ENCODE peak calls at places on chromosome 5, in ten cellular contexts. T, I, K, O, A, P, Y, X, W and E are unnamed samples. For H3K4me1, the result is how much of the 10 kb centered on the place peaks cover.

GRCh38 chr5:53503819-53504218 is 23.4 kb downstream of the FST start:
- DNase-seq in A (no peak), W (no peak), O (no peak), T (no peak), P (no peak), I (no peak), K (no peak), Y (no peak), X (no peak), E (no peak)

GRCh38 chr5:134139377-134139851 is 24.9 kb downstream of the TCF7 start:
- DNase-seq in K (peak), P (no peak), A (no peak), I (no peak), T (peak), X (peak), Y (no peak), W (no peak), O (no peak), E (no peak)

GRCh38 chr5:98770911-98771322 is 2.5 kb upstream of the RGMB start:
- DNase-seq in T (no peak), I (peak), P (no peak), Y (no peak), O (no peak), W (no peak), X (no peak), K (no peak), A (no peak), E (peak)

GRCh38 chr5:32443145-32443540 is 1.4 kb downstream of the ZFR start:
- DNase-seq in A (no peak), O (no peak), K (no peak), W (no peak), P (no peak), Y (no peak), T (no peak), X (no peak), I (no peak), E (no peak)

GRCh38 chr5:10227396-10227795 is 22.3 kb downstream of the ATPSCKMT start:
- DNase-seq in X (no peak), I (no peak), T (no peak), K (no peak), O (no peak), P (no peak), A (no peak), W (no peak), Y (no peak), E (no peak)

GRCh38 chr5:165184183-165184582 is 1678.8 kb downstream of the MAT2B start:
- DNase-seq in W (no peak), Y (no peak), A (no peak), T (no peak), K (no peak), O (no peak), I (no peak), X (no peak), P (no peak), E (no peak)

GRCh38 chr5:95718203-95718602 is 12.9 kb upstream of the RHOBTB3 start:
- DNase-seq in A (no peak), X (no peak), T (no peak), Y (no peak), I (no peak), O (no peak), P (no peak), K (no peak), W (no peak), E (no peak)

GRCh38 chr5:77893225-77893860 is 117.2 kb upstream of the TBCA start:
- DNase-seq in I (peak), O (no peak), K (no peak), T (no peak), X (no peak), W (no peak), P (no peak), Y (no peak), A (no peak), E (no peak)

GRCh38 chr5:141186897-141187512 is at the start of gene PCDHB9:
- DNase-seq in Y (no peak), K (no peak), T (no peak), X (no peak), I (peak), P (no peak), O (peak), W (no peak), A (no peak), E (no peak)

GRCh38 chr5:21398511-21398910 is 1410.5 kb upstream of the CDH18 start:
- DNase-seq in T (no peak), A (no peak), O (no peak), P (no peak), W (no peak), K (no peak), I (no peak), X (no peak), Y (no peak), E (no peak)

GRCh38 chr5:15844253-15844652 is 335.3 kb downstream of the MARCHF11 start:
- DNase-seq in O (no peak), Y (no peak), A (no peak), X (no peak), I (no peak), P (peak), K (no peak), W (no peak), T (no peak), E (no peak)

GRCh38 chr5:152593388-152593787 is 188.3 kb upstream of the NMUR2 start:
- DNase-seq in W (no peak), I (no peak), X (no peak), Y (no peak), T (no peak), A (no peak), K (no peak), O (no peak), P (no peak), E (no peak)

GRCh38 chr5:119453045-119453383 is 717 bp downstream of the HSD17B4 start:
- DNase-seq in P (no peak), T (no peak), K (no peak), X (peak), O (peak), W (no peak), I (no peak), Y (no peak), A (peak), E (no peak)

GRCh38 chr5:23457780-23458179 is 49.6 kb upstream of the PRDM9 start:
- DNase-seq in K (no peak), Y (no peak), O (no peak), T (no peak), A (no peak), W (no peak), P (no peak), I (no peak), X (no peak), E (no peak)

GRCh38 chr5:131640043-131640856 is 5.2 kb upstream of the RAPGEF6 start:
- DNase-seq in P (no peak), Y (no peak), W (no peak), X (no peak), K (no peak), A (no peak), T (peak), O (no peak), I (no peak), E (no peak)

GRCh38 chr5:15103130-15103529 is 231.6 kb upstream of the ANKH start:
- DNase-seq in I (no peak), W (no peak), Y (no peak), O (no peak), A (no peak), T (no peak), X (no peak), P (no peak), K (no peak), E (no peak)

GRCh38 chr5:122779451-122779850 is 4.6 kb downstream of the SNX2 start:
- DNase-seq in W (no peak), X (no peak), K (no peak), O (no peak), I (no peak), Y (no peak), A (no peak), T (no peak), P (no peak), E (no peak)

GRCh38 chr5:126521130-126521529 is 73.9 kb downstream of the ALDH7A1 start:
- DNase-seq in I (no peak), Y (no peak), P (no peak), O (no peak), X (no peak), W (no peak), T (no peak), A (no peak), K (no peak), E (no peak)

GRCh38 chr5:163535290-163535689 is 29.9 kb downstream of the MAT2B start:
- DNase-seq in T (no peak), Y (no peak), X (no peak), W (no peak), K (no peak), P (peak), O (peak), A (no peak), I (no peak), E (no peak)

GRCh38 chr5:93452255-93452654 is 128.8 kb downstream of the NR2F1-AS1 start:
- DNase-seq in I (no peak), O (no peak), Y (no peak), X (no peak), T (no peak), A (no peak), P (no peak), W (no peak), K (no peak), E (no peak)

GRCh38 chr5:124952079-124952478 is 205.6 kb upstream of the ZNF608 start:
- DNase-seq in X (no peak), T (no peak), P (no peak), K (no peak), O (peak), Y (no peak), I (no peak), W (no peak), A (no peak), E (no peak)

GRCh38 chr5:121915765-121916164 is 46.0 kb upstream of the SRFBP1 start:
- DNase-seq in A (no peak), O (no peak), K (no peak), Y (no peak), W (no peak), P (no peak), T (no peak), I (no peak), X (no peak), E (no peak)

GRCh38 chr5:148469446-148470062 is 85.8 kb downstream of the FBXO38 start:
- DNase-seq in A (no peak), I (no peak), W (no peak), O (no peak), T (no peak), P (peak), X (no peak), Y (no peak), K (no peak), E (no peak)

GRCh38 chr5:172502969-172503368 is 48.6 kb upstream of the SH3PXD2B start:
- DNase-seq in T (no peak), W (peak), I (no peak), K (peak), A (no peak), Y (no peak), P (no peak), O (peak), X (no peak), E (no peak)

GRCh38 chr5:113447651-113448050 is 12.9 kb upstream of the TSSK1B start:
- DNase-seq in A (no peak), W (no peak), T (no peak), K (no peak), I (no peak), Y (no peak), O (no peak), P (no peak), X (no peak), E (peak)

GRCh38 chr5:14102666-14103065 is 40.5 kb upstream of the TRIO start:
- DNase-seq in K (no peak), Y (no peak), W (no peak), T (no peak), A (no peak), X (no peak), O (no peak), I (no peak), P (no peak), E (no peak)

GRCh38 chr5:39648539-39649200 is 223.9 kb upstream of the DAB2 start:
- DNase-seq in K (no peak), Y (no peak), I (peak), T (no peak), O (peak), X (no peak), A (no peak), P (no peak), W (no peak), E (no peak)

GRCh38 chr5:71533614-71534013 is 53.5 kb upstream of the MCCC2 start:
- DNase-seq in K (no peak), A (no peak), P (no peak), O (peak), X (no peak), I (no peak), T (no peak), Y (no peak), W (no peak), E (no peak)

GRCh38 chr5:153636713-153637112 is 146.2 kb downstream of the GRIA1 start:
- DNase-seq in P (no peak), A (no peak), X (no peak), K (no peak), O (no peak), Y (no peak), T (no peak), W (no peak), I (no peak), E (no peak)

GRCh38 chr5:174204914-174205313 is 159.4 kb downstream of the NSG2 start:
- DNase-seq in O (no peak), Y (no peak), I (no peak), A (no peak), T (no peak), P (no peak), X (no peak), W (no peak), K (no peak), E (peak)

DNA sequence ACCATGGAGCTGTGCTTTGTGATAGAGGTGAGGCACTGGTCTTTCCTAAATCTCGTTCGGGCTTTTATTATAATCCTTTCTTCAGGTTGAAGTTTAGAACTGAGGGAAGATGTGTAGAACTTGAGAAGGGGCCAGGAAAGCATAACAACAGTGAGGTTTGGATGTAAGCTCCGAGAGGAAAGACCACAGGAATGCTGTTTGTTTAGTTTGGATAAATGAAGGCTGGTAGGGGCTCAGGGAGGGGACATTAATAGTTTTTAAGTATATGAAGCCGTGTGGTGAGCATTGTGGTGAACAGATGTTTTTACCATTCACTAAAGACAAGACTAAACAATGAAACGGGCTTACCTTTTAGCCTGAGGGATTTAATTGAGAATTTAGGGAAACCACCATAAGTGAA is 130.7 kb downstream of the ARHGAP26 start:
- DNase-seq in W (no peak), A (no peak), T (no peak), O (no peak), X (no peak), Y (no peak), I (peak), K (no peak), P (no peak), E (no peak)
- H3K4me1 ChIP-seq in W (under half), A (under half), T (under half), O (under half), X (under half), Y (under half), I (under half), K (under half), P (under half), E (under half)

GRCh38 chr5:96972599-96973334 is 36.9 kb downstream of the LNPEP start:
- DNase-seq in Y (no peak), P (no peak), X (no peak), W (no peak), A (no peak), I (no peak), K (no peak), T (no peak), O (no peak), E (no peak)
- H3K4me1 ChIP-seq in Y (half or more), P (half or more), X (under half), W (under half), A (under half), I (under half), K (under half), T (half or more), O (under half), E (under half)

DNA sequence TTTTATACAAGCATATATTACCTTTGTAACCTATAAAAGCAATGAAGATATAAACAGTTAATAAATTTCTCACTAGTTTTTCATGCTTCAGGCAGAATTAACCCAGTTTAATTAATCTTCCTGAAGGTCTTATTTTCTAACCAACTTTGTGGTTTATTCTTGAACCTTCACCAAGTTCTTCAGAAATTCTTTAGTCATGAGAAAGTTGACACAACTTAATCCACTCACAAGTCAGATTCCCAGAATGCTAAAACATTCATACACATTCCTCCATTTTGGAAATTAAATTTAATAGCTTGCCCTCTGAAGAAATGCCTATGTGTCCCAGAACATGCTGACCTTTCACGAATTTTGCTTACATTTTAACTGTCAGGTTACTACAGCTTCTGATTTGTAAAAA is 105.4 kb upstream of the PAM start:
- DNase-seq in K (no peak), W (no peak), Y (no peak), O (no peak), A (no peak), P (no peak), X (no peak), T (no peak), I (no peak), E (no peak)
- H3K4me1 ChIP-seq in K (under half), W (under half), Y (under half), O (under half), A (under half), P (under half), X (under half), T (under half), I (under half), E (under half)

DNA sequence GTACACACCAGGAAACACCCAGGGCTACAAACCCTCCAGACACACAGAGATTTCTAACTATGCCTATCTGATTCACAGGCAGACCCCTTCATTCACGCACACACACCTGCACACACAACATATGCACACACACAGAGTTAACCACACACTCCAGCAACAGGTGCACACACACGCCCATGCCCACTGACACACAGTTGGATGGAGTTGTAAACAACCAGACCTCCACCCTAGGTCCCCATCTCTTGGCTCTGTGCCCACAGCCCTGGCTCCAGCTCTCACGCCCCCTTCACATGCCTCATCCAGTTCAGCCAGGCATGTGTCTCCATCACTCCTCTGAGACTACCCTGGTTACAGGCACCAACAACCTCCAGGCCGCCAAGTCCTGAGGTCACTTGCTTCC is 61.1 kb downstream of the PSD2 start:
- DNase-seq in O (no peak), X (no peak), P (no peak), T (no peak), W (no peak), Y (no peak), K (no peak), A (no peak), I (no peak), E (no peak)
- H3K4me1 ChIP-seq in O (under half), X (under half), P (under half), T (under half), W (under half), Y (under half), K (under half), A (under half), I (under half), E (under half)

GRCh38 chr5:138748630-138749081 is 4.6 kb upstream of the CTNNA1 start:
- DNase-seq in Y (no peak), I (no peak), O (no peak), K (no peak), T (no peak), W (no peak), X (no peak), A (no peak), P (no peak), E (no peak)
- H3K4me1 ChIP-seq in Y (under half), I (under half), O (under half), K (under half), T (under half), W (under half), X (under half), A (under half), P (under half), E (under half)

DNA sequence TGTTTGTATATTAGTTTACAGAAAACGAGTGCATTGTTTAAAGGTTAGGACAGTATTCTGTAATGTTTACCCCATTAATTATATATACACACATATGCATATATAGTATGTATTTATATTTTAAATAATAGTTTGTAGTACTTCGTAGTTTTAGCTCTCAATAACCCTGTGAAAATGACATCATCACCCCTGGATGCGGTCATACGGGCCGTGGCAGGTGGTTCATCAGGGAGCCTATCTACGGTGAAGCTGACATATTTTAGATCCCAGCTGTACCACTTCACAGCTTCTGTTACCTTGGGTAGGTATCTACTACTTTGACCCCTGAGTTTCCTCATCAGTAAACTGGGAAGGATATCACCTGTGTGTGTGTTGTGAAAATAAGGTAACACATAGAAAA is 87.1 kb downstream of the NR3C1 start:
- DNase-seq in Y (no peak), P (no peak), K (no peak), A (no peak), I (no peak), O (no peak), W (no peak), T (no peak), X (no peak), E (no peak)
- H3K4me1 ChIP-seq in Y (half or more), P (half or more), K (under half), A (under half), I (under half), O (under half), W (under half), T (under half), X (half or more), E (under half)

GRCh38 chr5:143446535-143447226 is 43.2 kb upstream of the NR3C1 start:
- DNase-seq in X (no peak), O (no peak), K (no peak), I (no peak), A (no peak), Y (no peak), T (no peak), P (no peak), W (no peak), E (no peak)

GRCh38 chr5:143447983-143448382 is 44.5 kb upstream of the NR3C1 start:
- DNase-seq in W (no peak), I (no peak), Y (no peak), K (no peak), T (no peak), A (no peak), O (no peak), X (no peak), P (no peak), E (no peak)

GRCh38 chr5:143448518-143448917 is 45.0 kb upstream of the NR3C1 start:
- DNase-seq in O (no peak), Y (no peak), P (no peak), I (no peak), K (no peak), A (no peak), T (no peak), W (no peak), X (no peak), E (no peak)

GRCh38 chr5:143443330-143443729 is 39.8 kb upstream of the NR3C1 start:
- DNase-seq in K (no peak), I (no peak), Y (no peak), T (no peak), O (no peak), A (no peak), W (no peak), X (no peak), P (no peak), E (no peak)

DNA sequence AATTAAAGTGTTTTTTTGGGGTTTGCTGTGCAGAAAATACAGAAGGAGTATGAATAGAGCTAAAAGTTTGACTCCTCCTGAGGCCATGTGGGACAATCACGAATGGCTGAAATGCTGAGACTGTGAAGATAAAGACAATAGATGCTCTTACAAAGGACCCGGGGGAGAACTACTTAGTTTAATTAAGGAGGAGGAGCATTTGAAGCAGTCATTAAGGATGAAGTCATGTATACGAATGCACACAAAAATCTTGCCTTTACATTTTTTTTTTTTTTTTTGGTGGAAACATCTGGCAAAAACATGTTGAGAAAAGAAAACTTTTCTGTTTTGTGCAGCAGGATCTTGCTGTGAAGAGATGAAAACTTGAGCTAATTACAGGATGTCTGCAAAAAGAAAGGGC is 42.2 kb upstream of the NR3C1 start:
- DNase-seq in Y (no peak), W (no peak), O (no peak), X (no peak), T (no peak), P (no peak), A (no peak), K (no peak), I (no peak), E (no peak)
- H3K4me1 ChIP-seq in Y (under half), W (under half), O (under half), X (under half), T (under half), P (under half), A (under half), K (under half), I (under half), E (under half)